ENCODE peak calls at places on chromosome 12, in four cellular contexts. F is lower leg skin; Z is effector memory CD4-positive, alpha-beta T cell; H is ovary. V is an unnamed sample.

GRCh38 chr12:48165089-48166031 is 8.0 kb upstream of the ASB8 start:
- DNase-seq in F (no peak), Z (no peak), H (no peak), V (no peak)

GRCh38 chr12:132161046-132161781 is 17.0 kb downstream of the NOC4L start:
- DNase-seq in F (no peak), Z (no peak), H (no peak), V (peak)

GRCh38 chr12:48016373-48017020 is 12.2 kb upstream of the COL2A1 start:
- DNase-seq in F (no peak), Z (no peak), H (no peak), V (no peak)

GRCh38 chr12:93022603-93023340 is 93.7 kb upstream of the EEA1 start:
- DNase-seq in F (no peak), Z (no peak), H (no peak), V (no peak)

GRCh38 chr12:54285150-54286041 is 4.9 kb downstream of the HNRNPA1 start:
- DNase-seq in F (no peak), Z (no peak), H (no peak), V (no peak)

GRCh38 chr12:53287741-53288216 is 7.6 kb upstream of the PFDN5 start:
- DNase-seq in F (peak), Z (peak), H (peak), V (peak)

GRCh38 chr12:50390284-50390683 is 6.1 kb downstream of the FAM186A start:
- DNase-seq in F (no peak), Z (no peak), H (no peak), V (no peak)

GRCh38 chr12:110993425-110993824 is 73.0 kb upstream of the MYL2 start:
- DNase-seq in F (no peak), Z (no peak), H (no peak), V (no peak)

GRCh38 chr12:46517579-46517962 is 145.0 kb upstream of the SLC38A2 start:
- DNase-seq in F (no peak), Z (no peak), H (no peak), V (no peak)

GRCh38 chr12:131391399-131391798 is 319.5 kb upstream of the SFSWAP start:
- DNase-seq in F (no peak), Z (no peak), H (no peak), V (no peak)

GRCh38 chr12:31732926-31733548 is 4.2 kb upstream of the AMN1 start:
- DNase-seq in F (peak), Z (no peak), H (no peak), V (no peak)

GRCh38 chr12:112638420-112638819 is 153.1 kb upstream of the RPH3A start:
- DNase-seq in F (no peak), Z (no peak), H (no peak), V (no peak)

GRCh38 chr12:33129500-33129899 is 232.9 kb upstream of the PKP2 start:
- DNase-seq in F (no peak), Z (no peak), H (no peak), V (no peak)

GRCh38 chr12:16606936-16607335 is 974 bp upstream of the LMO3 start:
- DNase-seq in F (no peak), Z (no peak), H (no peak), V (no peak)

GRCh38 chr12:34389378-34390170 is 367.3 kb downstream of the ALG10 start:
- DNase-seq in F (no peak), Z (no peak), H (no peak), V (no peak)

GRCh38 chr12:52151859-52152783 is 39.7 kb downstream of the KRT80 start:
- DNase-seq in F (peak), Z (peak), H (peak), V (peak)

GRCh38 chr12:95484524-95484923 is 10.6 kb downstream of the METAP2 start:
- DNase-seq in F (no peak), Z (no peak), H (no peak), V (no peak)

GRCh38 chr12:55932546-55932919 is 1.6 kb downstream of the DGKA start:
- DNase-seq in F (no peak), Z (no peak), H (no peak), V (no peak)

GRCh38 chr12:109753054-109753401 is 39.4 kb downstream of the FAM222A start:
- DNase-seq in F (no peak), Z (no peak), H (peak), V (peak)

GRCh38 chr12:6056406-6057211 is 67.9 kb downstream of the VWF start:
- DNase-seq in F (no peak), Z (no peak), H (no peak), V (no peak)

GRCh38 chr12:64611430-64612286 is 1.4 kb downstream of the RASSF3 start:
- DNase-seq in F (peak), Z (no peak), H (peak), V (peak)

GRCh38 chr12:19447386-19447785 is 8.1 kb downstream of the AEBP2 start:
- DNase-seq in F (no peak), Z (no peak), H (no peak), V (no peak)

GRCh38 chr12:125075-125474 is 58.5 kb downstream of the IQSEC3 start:
- DNase-seq in F (no peak), Z (no peak), H (no peak), V (no peak)

GRCh38 chr12:120598674-120599463 is 17.7 kb upstream of the POP5 start:
- DNase-seq in F (no peak), Z (no peak), H (no peak), V (no peak)

GRCh38 chr12:51863921-51864700 is 15.6 kb upstream of the FIGNL2 start:
- DNase-seq in F (no peak), Z (no peak), H (no peak), V (no peak)

GRCh38 chr12:121530600-121531355 is 50.0 kb downstream of the KDM2B start:
- DNase-seq in F (peak), Z (peak), H (peak), V (peak)

GRCh38 chr12:121238604-121239334 is 28.8 kb downstream of the P2RX4 start:
- DNase-seq in F (no peak), Z (no peak), H (no peak), V (no peak)

GRCh38 chr12:121467638-121468403 is 67.9 kb downstream of the RNF34 start:
- DNase-seq in F (peak), Z (no peak), H (peak), V (no peak)

GRCh38 chr12:122836027-122836921 is 1.0 kb downstream of the HIP1R start:
- DNase-seq in F (peak), Z (peak), H (no peak), V (no peak)

GRCh38 chr12:76670776-76671175 is 93.1 kb upstream of the ZDHHC17 start:
- DNase-seq in F (no peak), Z (no peak), H (no peak), V (no peak)

GRCh38 chr12:101596172-101596571 is 1.4 kb downstream of the MYBPC1 start:
- DNase-seq in F (no peak), Z (no peak), H (no peak), V (no peak)

GRCh38 chr12:18864900-18865561 is 127.1 kb downstream of the CAPZA3 start:
- DNase-seq in F (no peak), Z (no peak), H (no peak), V (no peak)

GRCh38 chr12:111222027-111222414 is 146.9 kb downstream of the PHETA1 start:
- DNase-seq in F (no peak), Z (no peak), H (no peak), V (no peak)

GRCh38 chr12:88985631-88986030 is 366.7 kb downstream of the DUSP6 start:
- DNase-seq in F (no peak), Z (no peak), H (no peak), V (no peak)

GRCh38 chr12:63068857-63069442 is 82.1 kb downstream of the AVPR1A start:
- DNase-seq in F (no peak), Z (no peak), H (no peak), V (no peak)

GRCh38 chr12:92570056-92570753 is 132.6 kb upstream of the PLEKHG7 start:
- DNase-seq in F (peak), Z (no peak), H (peak), V (no peak)

GRCh38 chr12:102964872-102965271 is 7.4 kb downstream of the ASCL1 start:
- DNase-seq in F (no peak), Z (no peak), H (no peak), V (no peak)

GRCh38 chr12:124240493-124240892 is 54.4 kb upstream of the RFLNA start:
- DNase-seq in F (no peak), Z (no peak), H (no peak), V (no peak)

V was measured in left ventricle myocardium inferior.